ENCODE peak calls at places on chromosome 13, in four cellular contexts. One of them, this sample, is unnamed.

GRCh38 chr13:36819811-36820140 is 754 bp downstream of the RFXAP start:
- DNase-seq in astrocyte: peak; percentile 36
- DNase-seq in heart left ventricle: no peak
- DNase-seq in Caco-2: no peak
- DNase-seq in this sample: no peak

GRCh38 chr13:50060718-50061117 is 45.5 kb downstream of the KCNRG start:
- DNase-seq in astrocyte: no peak
- DNase-seq in heart left ventricle: no peak
- DNase-seq in Caco-2: no peak
- DNase-seq in this sample: no peak

GRCh38 chr13:22126433-22127021 is 455.7 kb downstream of the FGF9 start:
- DNase-seq in astrocyte: no peak
- DNase-seq in heart left ventricle: no peak
- DNase-seq in Caco-2: no peak
- DNase-seq in this sample: no peak

GRCh38 chr13:99726261-99726894 is 225.1 kb downstream of the TM9SF2 start:
- DNase-seq in astrocyte: no peak
- DNase-seq in heart left ventricle: no peak
- DNase-seq in Caco-2: no peak
- DNase-seq in this sample: no peak

GRCh38 chr13:106302843-106303242 is 232.6 kb downstream of the EFNB2 start:
- DNase-seq in astrocyte: no peak
- DNase-seq in heart left ventricle: no peak
- DNase-seq in Caco-2: no peak
- DNase-seq in this sample: no peak

GRCh38 chr13:21986602-21987001 is 315.7 kb downstream of the FGF9 start:
- DNase-seq in astrocyte: no peak
- DNase-seq in heart left ventricle: peak; percentile 72
- DNase-seq in Caco-2: no peak
- DNase-seq in this sample: no peak

GRCh38 chr13:98910501-98910951 is 67.3 kb downstream of the DOCK9 start:
- DNase-seq in astrocyte: peak; percentile 52
- DNase-seq in heart left ventricle: no peak
- DNase-seq in Caco-2: no peak
- DNase-seq in this sample: no peak

GRCh38 chr13:61146571-61146970 is 269.1 kb downstream of the PCDH20 start:
- DNase-seq in astrocyte: no peak
- DNase-seq in heart left ventricle: no peak
- DNase-seq in Caco-2: no peak
- DNase-seq in this sample: no peak

GRCh38 chr13:75359266-75359665 is 122.7 kb downstream of the TBC1D4 start:
- DNase-seq in astrocyte: peak; percentile 97
- DNase-seq in heart left ventricle: no peak
- DNase-seq in Caco-2: no peak
- DNase-seq in this sample: no peak

GRCh38 chr13:74465279-74465678 is 331.1 kb upstream of the KLF12 start:
- DNase-seq in astrocyte: no peak
- DNase-seq in heart left ventricle: no peak
- DNase-seq in Caco-2: no peak
- DNase-seq in this sample: no peak

GRCh38 chr13:73945871-73946270 is 188.3 kb downstream of the KLF12 start:
- DNase-seq in astrocyte: peak; percentile 34
- DNase-seq in heart left ventricle: peak; percentile 59
- DNase-seq in Caco-2: no peak
- DNase-seq in this sample: no peak

GRCh38 chr13:106499905-106500304 is 35.6 kb downstream of the EFNB2 start:
- DNase-seq in astrocyte: peak; percentile 77
- DNase-seq in heart left ventricle: no peak
- DNase-seq in Caco-2: no peak
- DNase-seq in this sample: no peak

GRCh38 chr13:99871249-99871898 is 100.2 kb downstream of the ZIC5 start:
- DNase-seq in astrocyte: no peak
- DNase-seq in heart left ventricle: no peak
- DNase-seq in Caco-2: no peak
- DNase-seq in this sample: no peak

GRCh38 chr13:99355267-99356215 is 48.3 kb upstream of the GPR183 start:
- DNase-seq in astrocyte: no peak
- DNase-seq in heart left ventricle: no peak
- DNase-seq in Caco-2: peak; percentile 32
- DNase-seq in this sample: no peak

GRCh38 chr13:70792121-70792520 is 683.9 kb upstream of the KLHL1 start:
- DNase-seq in astrocyte: no peak
- DNase-seq in heart left ventricle: no peak
- DNase-seq in Caco-2: no peak
- DNase-seq in this sample: no peak
- TF ChIP-seq CTCF in astrocyte: no peak
- TF ChIP-seq CTCF in heart left ventricle: no peak
- TF ChIP-seq CTCF in Caco-2: peak; percentile 47
- TF ChIP-seq CTCF in this sample: no peak

GRCh38 chr13:43301341-43301969 is 278.1 kb downstream of the DNAJC15 start:
- DNase-seq in astrocyte: peak; percentile 20
- DNase-seq in heart left ventricle: no peak
- DNase-seq in Caco-2: no peak
- DNase-seq in this sample: no peak
- H3K4me1 ChIP-seq in astrocyte: no peaks in the 10 kb centered on the region
- H3K4me1 ChIP-seq in heart left ventricle: no peaks in the 10 kb centered on the region
- H3K4me1 ChIP-seq in Caco-2: no peaks in the 10 kb centered on the region
- H3K4me1 ChIP-seq in this sample: peaks cover 11% of the 10 kb centered on the region

GRCh38 chr13:110713981-110714797 is 689 bp downstream of the ING1 start:
- DNase-seq in astrocyte: no peak
- DNase-seq in heart left ventricle: peak; percentile 80
- DNase-seq in Caco-2: peak; percentile 51
- DNase-seq in this sample: peak; percentile 64

GRCh38 chr13:110713642-110713952 is at the start of gene ING1:
- DNase-seq in astrocyte: no peak
- DNase-seq in heart left ventricle: no peak
- DNase-seq in Caco-2: no peak
- DNase-seq in this sample: no peak

GRCh38 chr13:110716235-110716505 is 2.7 kb downstream of the ING1 start:
- DNase-seq in astrocyte: no peak
- DNase-seq in heart left ventricle: peak; percentile 73
- DNase-seq in Caco-2: peak; percentile 62
- DNase-seq in this sample: no peak

GRCh38 chr13:110715395-110716234 is 2.1 kb downstream of the ING1 start:
- DNase-seq in astrocyte: peak; percentile 99
- DNase-seq in heart left ventricle: peak; percentile 98
- DNase-seq in Caco-2: peak; percentile 98
- DNase-seq in this sample: peak; percentile 98

GRCh38 chr13:110714798-110715394 is 1.4 kb downstream of the ING1 start:
- DNase-seq in astrocyte: no peak
- DNase-seq in heart left ventricle: peak; percentile 76
- DNase-seq in Caco-2: peak; percentile 61
- DNase-seq in this sample: peak; percentile 67
- TF ChIP-seq CTCF in astrocyte: no peak
- TF ChIP-seq CTCF in heart left ventricle: peak; percentile 13
- TF ChIP-seq CTCF in Caco-2: no peak
- TF ChIP-seq CTCF in this sample: no peak

GRCh38 chr13:41383400-41383799 is 72.3 kb downstream of the NAA16 start:
- DNase-seq in astrocyte: no peak
- DNase-seq in heart left ventricle: no peak
- DNase-seq in Caco-2: no peak
- DNase-seq in this sample: no peak
- H3K4me1 ChIP-seq in astrocyte: no peaks in the 10 kb centered on the region
- H3K4me1 ChIP-seq in heart left ventricle: no peaks in the 10 kb centered on the region
- H3K4me1 ChIP-seq in Caco-2: no peaks in the 10 kb centered on the region
- H3K4me1 ChIP-seq in this sample: peaks cover 2% of the 10 kb centered on the region

GRCh38 chr13:42492372-42492920 is 81.5 kb upstream of the TNFSF11 start:
- DNase-seq in astrocyte: no peak
- DNase-seq in heart left ventricle: no peak
- DNase-seq in Caco-2: no peak
- DNase-seq in this sample: no peak

GRCh38 chr13:42495751-42496150 is 78.2 kb upstream of the TNFSF11 start:
- DNase-seq in astrocyte: no peak
- DNase-seq in heart left ventricle: no peak
- DNase-seq in Caco-2: no peak
- DNase-seq in this sample: no peak

GRCh38 chr13:42494157-42494556 is 79.8 kb upstream of the TNFSF11 start:
- DNase-seq in astrocyte: no peak
- DNase-seq in heart left ventricle: no peak
- DNase-seq in Caco-2: no peak
- DNase-seq in this sample: no peak

GRCh38 chr13:42497798-42498197 is 76.2 kb upstream of the TNFSF11 start:
- DNase-seq in astrocyte: peak; percentile 65
- DNase-seq in heart left ventricle: no peak
- DNase-seq in Caco-2: no peak
- DNase-seq in this sample: no peak

DNA sequence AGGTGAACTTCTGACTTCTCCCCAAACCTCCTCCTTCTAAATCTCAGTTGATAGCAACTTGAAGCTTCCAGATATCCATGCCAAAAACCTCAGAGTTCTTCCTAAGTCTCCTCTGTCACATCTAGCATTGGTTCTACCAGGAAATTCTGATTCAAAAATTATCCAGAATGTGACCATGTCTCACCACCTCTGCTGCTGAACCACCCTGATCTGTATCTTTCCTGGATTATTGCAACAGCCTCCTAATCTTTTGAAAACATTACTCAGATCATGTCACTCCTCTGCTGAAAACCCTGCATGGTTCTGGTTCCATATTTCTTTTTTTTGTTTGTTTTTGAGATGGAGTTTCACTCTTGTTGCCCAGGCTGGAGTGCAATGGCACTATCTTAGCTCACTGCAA is 78.7 kb upstream of the TNFSF11 start:
- DNase-seq in astrocyte: no peak
- DNase-seq in heart left ventricle: no peak
- DNase-seq in Caco-2: no peak
- DNase-seq in this sample: no peak
- TF ChIP-seq CTCF in astrocyte: no peak
- TF ChIP-seq CTCF in heart left ventricle: no peak
- TF ChIP-seq CTCF in Caco-2: no peak
- TF ChIP-seq CTCF in this sample: no peak

GRCh38 chr13:48504606-48505369 is 28.1 kb downstream of the RCBTB2 start:
- DNase-seq in astrocyte: no peak
- DNase-seq in heart left ventricle: no peak
- DNase-seq in Caco-2: no peak
- DNase-seq in this sample: no peak
- H3K4me1 ChIP-seq in astrocyte: peaks cover 3% of the 10 kb centered on the region
- H3K4me1 ChIP-seq in heart left ventricle: peaks cover 35% of the 10 kb centered on the region
- H3K4me1 ChIP-seq in Caco-2: no peaks in the 10 kb centered on the region
- H3K4me1 ChIP-seq in this sample: peaks cover 25% of the 10 kb centered on the region

GRCh38 chr13:91409661-91410060 is 11.2 kb downstream of the GPC5 start:
- DNase-seq in astrocyte: no peak
- DNase-seq in heart left ventricle: no peak
- DNase-seq in Caco-2: no peak
- DNase-seq in this sample: no peak

GRCh38 chr13:91401916-91402315 is 3.5 kb downstream of the GPC5 start:
- DNase-seq in astrocyte: no peak
- DNase-seq in heart left ventricle: no peak
- DNase-seq in Caco-2: no peak
- DNase-seq in this sample: no peak

GRCh38 chr13:91405240-91405639 is 6.8 kb downstream of the GPC5 start:
- DNase-seq in astrocyte: no peak
- DNase-seq in heart left ventricle: no peak
- DNase-seq in Caco-2: no peak
- DNase-seq in this sample: no peak

GRCh38 chr13:91406619-91407018 is 8.2 kb downstream of the GPC5 start:
- DNase-seq in astrocyte: peak; percentile 21
- DNase-seq in heart left ventricle: no peak
- DNase-seq in Caco-2: peak; percentile 73
- DNase-seq in this sample: no peak
- TF ChIP-seq CTCF in astrocyte: peak; percentile 61
- TF ChIP-seq CTCF in heart left ventricle: peak; percentile 37
- TF ChIP-seq CTCF in Caco-2: peak; percentile 62
- TF ChIP-seq CTCF in this sample: peak; percentile 71

DNA sequence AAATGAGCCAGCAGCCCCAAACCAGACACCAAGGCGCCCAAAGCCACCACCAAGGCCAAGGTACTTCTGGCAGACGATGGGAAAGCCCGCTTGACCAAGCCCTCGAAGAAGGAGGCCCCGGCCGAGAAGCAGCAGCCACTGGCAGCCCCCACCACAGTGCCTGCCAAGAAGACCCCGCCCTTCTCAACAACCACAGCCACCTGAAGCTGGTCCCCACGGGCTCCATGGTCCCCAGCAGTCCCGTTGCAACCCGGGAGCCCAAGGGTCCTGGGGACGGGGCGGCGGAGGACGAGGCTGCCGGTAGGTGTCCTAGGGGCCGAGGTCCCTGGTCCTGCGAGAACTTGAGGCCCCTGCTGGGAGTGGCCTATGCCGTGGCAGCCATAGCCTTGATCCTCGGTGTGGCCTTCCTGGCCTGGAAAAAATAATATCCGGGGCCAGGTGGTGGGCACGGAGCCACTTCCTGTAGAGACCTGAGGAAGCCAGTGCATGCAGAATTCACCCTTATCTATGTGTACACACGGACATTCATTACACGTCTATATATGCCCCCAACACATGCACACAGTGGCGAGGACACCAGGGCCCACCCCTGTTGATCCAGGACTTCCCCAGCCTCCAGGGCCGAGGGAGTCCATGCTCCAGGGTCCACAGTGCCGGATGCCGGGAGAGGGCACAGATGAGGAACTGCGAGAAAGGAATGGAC is 13.8 kb downstream of the C1QTNF9 start:
- DNase-seq in astrocyte: no peak
- DNase-seq in heart left ventricle: no peak
- DNase-seq in Caco-2: no peak
- DNase-seq in this sample: no peak
- H3K4me1 ChIP-seq in astrocyte: no peaks in the 10 kb centered on the region
- H3K4me1 ChIP-seq in heart left ventricle: no peaks in the 10 kb centered on the region
- H3K4me1 ChIP-seq in Caco-2: no peaks in the 10 kb centered on the region
- H3K4me1 ChIP-seq in this sample: no peaks in the 10 kb centered on the region

DNA sequence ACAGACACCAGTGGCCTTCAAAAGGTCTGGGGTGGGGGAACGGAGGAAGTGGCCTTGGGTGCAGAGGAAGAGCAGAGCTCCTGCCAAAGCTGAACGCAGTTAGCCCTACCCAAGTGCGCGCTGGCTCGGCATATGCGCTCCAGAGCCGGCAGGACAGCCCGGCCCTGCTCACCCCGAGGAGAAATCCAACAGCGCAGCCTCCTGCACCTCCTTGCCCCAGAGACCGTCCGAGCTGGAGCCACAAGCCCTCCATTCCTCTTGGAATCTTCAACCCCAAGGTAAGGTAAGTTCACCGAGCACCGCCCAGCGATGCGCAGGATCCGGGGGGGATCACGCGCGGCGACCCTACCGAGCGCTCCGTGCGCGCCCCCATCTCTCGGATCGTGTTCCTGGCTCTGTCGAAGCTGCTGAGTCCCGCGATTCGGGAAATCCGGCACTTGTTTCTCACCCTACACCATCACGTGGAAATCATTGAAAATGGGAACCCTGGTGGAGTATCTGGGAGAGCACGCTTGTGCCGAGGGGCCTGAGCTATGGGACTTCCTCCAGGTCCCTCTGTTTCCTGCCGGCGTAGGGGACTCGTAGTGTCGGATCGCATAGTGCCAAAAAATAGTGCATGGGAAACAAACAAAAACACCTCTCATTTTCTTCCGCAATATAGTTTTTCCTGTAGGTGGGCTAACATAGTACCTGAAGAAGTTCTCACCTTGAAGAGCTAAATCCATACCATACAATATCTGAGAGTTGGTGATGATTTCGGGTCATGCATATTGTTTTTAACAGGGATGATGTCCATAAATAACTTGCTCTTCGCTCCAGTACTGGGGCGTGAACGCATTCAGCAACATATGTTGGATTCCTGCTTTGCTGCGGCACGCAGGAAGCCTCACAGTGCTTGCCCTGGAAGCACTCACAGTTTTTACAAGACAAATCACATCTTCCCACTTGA is 9.3 kb downstream of the PDX1 start:
- DNase-seq in astrocyte: no peak
- DNase-seq in heart left ventricle: no peak
- DNase-seq in Caco-2: no peak
- DNase-seq in this sample: no peak
- TF ChIP-seq CTCF in astrocyte: no peak
- TF ChIP-seq CTCF in heart left ventricle: no peak
- TF ChIP-seq CTCF in Caco-2: no peak
- TF ChIP-seq CTCF in this sample: no peak

This sample was measured in RWPE2.